ENCODE peak calls at places on chromosomes 2 and 18, in four cellular contexts. L is IMR-90, K is choroid plexus epithelial cell, J is epithelial cell of esophagus. Q is an unnamed sample.

GRCh38 chr18:36309436-36310391 is 12.2 kb downstream of the FHOD3 start:
- DNase-seq in L (peak), K (peak), J (peak), Q (no peak)

GRCh38 chr2:215554689-215555088 is 118.8 kb upstream of the FN1 start:
- DNase-seq in L (peak), K (no peak), J (peak), Q (peak)

GRCh38 chr2:128277961-128278681 is 40.5 kb downstream of the HS6ST1 start:
- DNase-seq in L (no peak), K (no peak), J (no peak), Q (no peak)

GRCh38 chr2:34738691-34739090 is 1139.6 kb upstream of the FAM98A start:
- DNase-seq in L (no peak), K (no peak), J (no peak), Q (peak)

GRCh38 chr2:72146357-72147302 is 1.0 kb downstream of the CYP26B1 start:
- DNase-seq in L (no peak), K (no peak), J (no peak), Q (no peak)

GRCh38 chr18:75201273-75201898 is 7.6 kb downstream of the PTGR3 start:
- DNase-seq in L (no peak), K (no peak), J (no peak), Q (no peak)

GRCh38 chr2:10845640-10846039 is 33.1 kb upstream of the PDIA6 start:
- DNase-seq in L (no peak), K (no peak), J (no peak), Q (no peak)

GRCh38 chr18:59902180-59902992 is 2.6 kb downstream of the PMAIP1 start:
- DNase-seq in L (peak), K (peak), J (peak), Q (no peak)

GRCh38 chr2:105553538-105554196 is 154.8 kb upstream of the FHL2 start:
- DNase-seq in L (peak), K (peak), J (peak), Q (no peak)

GRCh38 chr2:169360984-169361705 is 1.2 kb downstream of the LRP2 start:
- DNase-seq in L (no peak), K (no peak), J (no peak), Q (no peak)

GRCh38 chr2:36708119-36708741 is 11.7 kb downstream of the VIT start:
- DNase-seq in L (peak), K (peak), J (peak), Q (peak)

GRCh38 chr2:64442801-64443429 is 11.0 kb upstream of the LGALSL start:
- DNase-seq in L (no peak), K (no peak), J (no peak), Q (no peak)

GRCh38 chr2:206031162-206031784 is 54.7 kb downstream of the INO80D start:
- DNase-seq in L (peak), K (no peak), J (peak), Q (no peak)

GRCh38 chr18:50286391-50287027 is 983 bp downstream of the CXXC1 start:
- DNase-seq in L (peak), K (peak), J (peak), Q (no peak)

GRCh38 chr2:15763106-15763821 is 171.6 kb downstream of the DDX1 start:
- DNase-seq in L (no peak), K (no peak), J (peak), Q (no peak)

GRCh38 chr2:181586569-181587076 is 70.3 kb downstream of the CERKL start:
- DNase-seq in L (no peak), K (no peak), J (peak), Q (no peak)

DNA sequence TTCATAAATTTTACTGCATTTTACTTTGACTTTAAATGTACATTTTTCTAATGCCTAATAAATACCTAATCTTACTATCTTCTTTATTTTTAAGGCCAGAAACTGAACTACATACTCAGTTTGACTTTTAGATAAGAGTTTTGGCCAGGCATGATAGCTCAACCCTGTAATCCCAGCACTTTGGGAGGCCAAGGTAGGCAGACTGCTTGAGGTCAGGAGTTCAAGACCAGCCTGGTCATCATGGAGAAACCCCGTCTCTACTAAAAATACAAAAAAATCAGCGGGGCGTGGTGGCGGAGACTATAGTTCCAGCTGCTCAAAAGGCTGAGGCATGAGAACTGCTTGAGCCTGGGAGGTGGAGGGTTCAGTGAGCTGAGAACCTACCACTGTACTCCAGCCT is 9.1 kb downstream of the ATF2 start:
- DNase-seq in L (no peak), K (no peak), J (no peak), Q (no peak)
- H3K4me3 ChIP-seq in L (no peak), K (no peak), J (no peak), Q (no peak)

GRCh38 chr18:9596843-9597242 is 17.5 kb downstream of the PPP4R1 start:
- DNase-seq in L (no peak), K (no peak), J (no peak), Q (no peak)

GRCh38 chr18:9595197-9595596 is 19.2 kb downstream of the PPP4R1 start:
- DNase-seq in L (peak), K (peak), J (peak), Q (no peak)

GRCh38 chr18:9596257-9596656 is 18.1 kb downstream of the PPP4R1 start:
- DNase-seq in L (no peak), K (no peak), J (no peak), Q (peak)

GRCh38 chr18:9597609-9598008 is 16.8 kb downstream of the PPP4R1 start:
- DNase-seq in L (no peak), K (no peak), J (no peak), Q (no peak)

GRCh38 chr18:9594782-9595181 is 19.6 kb downstream of the PPP4R1 start:
- DNase-seq in L (peak), K (peak), J (peak), Q (no peak)
- H3K4me3 ChIP-seq in L (peak), K (no peak), J (no peak), Q (no peak)

DNA sequence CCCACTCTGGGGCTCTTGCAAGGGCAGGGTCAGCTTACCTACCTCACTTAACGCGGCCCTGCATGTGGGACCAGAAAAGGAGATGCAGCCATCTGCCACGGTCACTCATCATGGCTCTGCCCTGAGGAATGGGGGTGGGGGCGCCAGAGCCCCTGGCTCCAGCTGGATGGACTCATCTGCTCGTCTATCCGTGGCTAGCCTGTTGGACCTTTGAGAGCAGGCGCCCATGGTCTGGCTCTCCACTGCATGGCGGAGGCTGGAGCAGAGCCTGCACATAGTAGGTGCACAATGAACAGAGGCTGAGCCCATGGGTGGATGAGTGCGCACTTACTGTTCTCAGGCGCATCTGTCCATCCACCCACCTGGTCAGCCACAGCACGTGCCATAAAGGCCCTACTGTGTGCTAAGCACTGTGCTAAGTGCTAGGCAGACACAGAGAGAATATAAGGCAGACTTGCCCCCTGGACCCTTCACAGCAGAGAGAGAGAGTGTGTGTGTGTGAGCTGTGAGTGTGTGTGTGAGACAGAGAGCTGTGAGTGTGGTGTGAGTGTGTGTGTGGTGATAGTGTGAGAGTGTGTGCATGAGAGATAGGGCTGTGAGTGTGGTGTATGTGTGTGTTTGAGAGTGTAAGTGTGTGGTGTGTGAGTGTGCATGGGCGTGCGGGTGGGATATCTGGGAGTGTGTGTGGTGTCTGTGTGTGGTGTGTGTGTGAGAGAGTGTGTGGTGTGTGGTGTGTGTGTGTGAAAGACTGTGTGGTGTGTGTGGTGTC is 151.3 kb downstream of the TFCP2L1 start:
- DNase-seq in L (no peak), K (no peak), J (no peak), Q (no peak)
- H3K4me3 ChIP-seq in L (no peak), K (no peak), J (no peak), Q (no peak)

GRCh38 chr2:101386599-101387150 is 628 bp downstream of the CREG2 start:
- DNase-seq in L (no peak), K (no peak), J (no peak), Q (no peak)
- H3K4me3 ChIP-seq in L (peak), K (peak), J (peak), Q (peak)

GRCh38 chr2:40394030-40394429 is 57.9 kb downstream of the SLC8A1 start:
- DNase-seq in L (no peak), K (no peak), J (no peak), Q (no peak)
- H3K4me3 ChIP-seq in L (no peak), K (no peak), J (no peak), Q (no peak)

DNA sequence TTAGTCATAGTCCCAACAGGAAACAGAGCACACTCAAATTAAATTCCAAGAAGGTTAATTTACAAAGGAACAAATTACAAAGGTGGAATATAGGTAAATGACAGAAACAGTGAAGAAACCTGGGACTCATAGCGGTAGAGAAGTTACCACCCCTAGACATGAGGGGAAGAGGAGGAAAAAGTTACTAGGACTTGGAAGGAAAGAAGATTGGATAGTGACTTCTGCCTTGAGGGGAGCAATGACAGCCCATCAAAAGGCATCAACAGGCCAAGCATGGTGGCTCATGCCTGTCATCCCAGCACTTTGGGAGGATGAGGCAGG is 2.4 kb upstream of the PDE11A start:
- DNase-seq in L (no peak), K (no peak), J (no peak), Q (no peak)
- H3K4me3 ChIP-seq in L (no peak), K (no peak), J (no peak), Q (no peak)

DNA sequence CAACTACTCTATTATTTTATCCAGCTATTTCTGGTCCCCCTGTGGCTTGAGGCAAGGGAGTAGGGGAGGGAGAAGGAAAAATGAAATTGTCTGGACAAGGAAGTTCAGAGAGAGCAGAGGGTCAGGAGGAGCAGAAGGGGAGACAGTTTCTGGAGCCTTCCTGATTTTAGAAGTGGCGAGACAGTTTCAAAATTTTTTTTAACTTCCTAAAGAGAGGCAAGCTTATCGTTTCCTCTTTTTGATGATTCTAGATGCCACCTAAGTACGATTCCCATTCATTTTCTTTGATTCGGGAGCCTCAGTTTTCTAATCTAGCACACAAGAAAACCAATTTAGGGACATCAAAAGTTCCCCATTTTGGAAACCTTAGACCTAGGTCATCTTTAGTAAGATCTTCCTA is 96.9 kb upstream of the B3GNT2 start:
- DNase-seq in L (no peak), K (no peak), J (no peak), Q (no peak)
- H3K4me3 ChIP-seq in L (no peak), K (no peak), J (no peak), Q (no peak)

Q was measured in A673.